ENCODE peak calls at places on chromosomes 13 and 19, in five cellular contexts. X is colonic mucosa, O is A549, V is psoas muscle, F is fibroblast of mammary gland. H is an unnamed sample.

GRCh38 chr13:30731658-30732390 is 3.5 kb upstream of the ALOX5AP start:
- DNase-seq in X (no peak), O (no peak), V (no peak), F (no peak), H (no peak)

GRCh38 chr13:105940882-105941281 is 594.6 kb downstream of the EFNB2 start:
- DNase-seq in X (no peak), O (no peak), V (no peak), F (peak), H (no peak)

GRCh38 chr19:55640043-55640576 is 692 bp upstream of the ZNF580 start:
- DNase-seq in X (peak), O (peak), V (peak), F (peak), H (no peak)

GRCh38 chr13:91960947-91961346 is 562.5 kb downstream of the GPC5 start:
- DNase-seq in X (no peak), O (no peak), V (no peak), F (no peak), H (no peak)

GRCh38 chr19:16019691-16020448 is 56.4 kb upstream of the TPM4 start:
- DNase-seq in X (no peak), O (no peak), V (no peak), F (no peak), H (no peak)

GRCh38 chr13:50617134-50617721 is 226.3 kb downstream of the DLEU7 start:
- DNase-seq in X (peak), O (peak), V (no peak), F (peak), H (peak)

GRCh38 chr19:56617531-56617930 is 22.4 kb downstream of the ZNF71 start:
- DNase-seq in X (no peak), O (no peak), V (no peak), F (no peak), H (no peak)

GRCh38 chr13:29987340-29987739 is 136.9 kb upstream of the UBL3 start:
- DNase-seq in X (no peak), O (no peak), V (no peak), F (no peak), H (no peak)

GRCh38 chr13:47621931-47622330 is 379.1 kb downstream of the SUCLA2 start:
- DNase-seq in X (no peak), O (no peak), V (no peak), F (peak), H (no peak)

GRCh38 chr19:40217027-40217810 is 965 bp downstream of the TTC9B start:
- DNase-seq in X (peak), O (peak), V (peak), F (no peak), H (no peak)

GRCh38 chr19:45400192-45400591 is 4.7 kb downstream of the PPP1R13L start:
- DNase-seq in X (no peak), O (no peak), V (no peak), F (no peak), H (no peak)

GRCh38 chr13:36207672-36208071 is 6.7 kb downstream of the SOHLH2 start:
- DNase-seq in X (no peak), O (no peak), V (no peak), F (peak), H (no peak)

GRCh38 chr13:45101327-45102018 is 18.8 kb upstream of the GTF2F2 start:
- DNase-seq in X (no peak), O (no peak), V (no peak), F (no peak), H (no peak)

GRCh38 chr13:82717249-82717648 is 1165.0 kb downstream of the SLITRK1 start:
- DNase-seq in X (no peak), O (no peak), V (no peak), F (peak), H (no peak)

GRCh38 chr13:20462921-20463320 is 62.7 kb downstream of the CRYL1 start:
- DNase-seq in X (no peak), O (no peak), V (no peak), F (no peak), H (no peak)

GRCh38 chr13:32045537-32045936 is 14.0 kb downstream of the FRY start:
- DNase-seq in X (no peak), O (no peak), V (no peak), F (peak), H (no peak)

GRCh38 chr13:27666951-27667350 is 45.3 kb downstream of the POLR1D start:
- DNase-seq in X (no peak), O (no peak), V (no peak), F (no peak), H (no peak)

GRCh38 chr13:51494151-51494550 is 41.3 kb upstream of the INTS6 start:
- DNase-seq in X (no peak), O (no peak), V (no peak), F (peak), H (no peak)

GRCh38 chr19:49064768-49065611 is at the start of gene NTF4:
- DNase-seq in X (peak), O (no peak), V (peak), F (no peak), H (no peak)

GRCh38 chr13:51551446-51551845 is 32.8 kb upstream of the WDFY2 start:
- DNase-seq in X (no peak), O (no peak), V (no peak), F (no peak), H (no peak)

GRCh38 chr19:10510301-10510802 is 6.9 kb downstream of the S1PR5 start:
- DNase-seq in X (no peak), O (no peak), V (no peak), F (no peak), H (no peak)

GRCh38 chr19:58317481-58318072 is 9.2 kb upstream of the ZSCAN22 start:
- DNase-seq in X (no peak), O (peak), V (no peak), F (peak), H (no peak)

GRCh38 chr13:109209526-109209925 is 576.9 kb downstream of the IRS2 start:
- DNase-seq in X (no peak), O (no peak), V (no peak), F (no peak), H (no peak)

GRCh38 chr19:31261019-31261595 is 88.1 kb downstream of the TSHZ3 start:
- DNase-seq in X (peak), O (no peak), V (no peak), F (no peak), H (no peak)

GRCh38 chr19:31264379-31264778 is 84.9 kb downstream of the TSHZ3 start:
- DNase-seq in X (no peak), O (no peak), V (no peak), F (no peak), H (no peak)

GRCh38 chr19:31261651-31262331 is 87.4 kb downstream of the TSHZ3 start:
- DNase-seq in X (peak), O (no peak), V (no peak), F (no peak), H (no peak)

GRCh38 chr19:31263317-31263716 is 85.9 kb downstream of the TSHZ3 start:
- DNase-seq in X (no peak), O (no peak), V (no peak), F (no peak), H (no peak)

DNA sequence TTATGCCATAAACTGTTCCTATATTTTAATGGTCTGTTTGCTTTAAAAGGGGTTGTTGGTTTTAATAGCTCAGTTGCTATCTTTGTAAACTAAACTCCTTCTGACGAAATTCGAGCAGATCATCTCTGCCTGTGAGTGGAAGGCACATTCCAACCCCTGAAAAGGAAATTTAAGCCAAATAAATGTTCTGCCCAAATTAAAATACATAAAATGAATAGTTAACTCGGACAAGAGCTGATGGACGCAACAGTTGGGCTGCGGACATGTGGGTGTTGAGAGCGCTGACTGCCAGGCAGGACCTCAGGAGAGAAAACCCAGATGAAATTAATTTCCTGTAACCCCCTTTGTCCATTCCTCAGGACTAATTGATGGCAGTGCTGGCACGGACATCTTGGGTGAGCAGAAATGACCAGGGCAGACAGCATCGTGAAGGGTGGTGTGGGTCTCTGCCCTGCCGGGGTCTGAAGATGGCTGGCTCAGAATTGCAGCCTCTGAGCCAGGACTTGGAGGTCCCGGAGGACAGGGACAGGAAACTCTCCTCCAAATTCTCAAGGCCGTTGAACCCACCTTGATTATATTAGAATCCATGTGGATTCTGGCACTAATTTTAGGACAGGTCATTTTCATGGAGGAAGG is 86.4 kb downstream of the TSHZ3 start:
- DNase-seq in X (no peak), O (no peak), V (no peak), F (no peak), H (no peak)
- H3K4me3 ChIP-seq in X (no peak), O (no peak), V (no peak), F (no peak), H (no peak)

GRCh38 chr19:17420267-17420924 is 549 bp downstream of the MVB12A start:
- DNase-seq in X (peak), O (peak), V (peak), F (no peak), H (no peak)
- TF ChIP-seq CTCF in X (no peak), O (no peak), V (no peak), F (no peak), H (peak)

DNA sequence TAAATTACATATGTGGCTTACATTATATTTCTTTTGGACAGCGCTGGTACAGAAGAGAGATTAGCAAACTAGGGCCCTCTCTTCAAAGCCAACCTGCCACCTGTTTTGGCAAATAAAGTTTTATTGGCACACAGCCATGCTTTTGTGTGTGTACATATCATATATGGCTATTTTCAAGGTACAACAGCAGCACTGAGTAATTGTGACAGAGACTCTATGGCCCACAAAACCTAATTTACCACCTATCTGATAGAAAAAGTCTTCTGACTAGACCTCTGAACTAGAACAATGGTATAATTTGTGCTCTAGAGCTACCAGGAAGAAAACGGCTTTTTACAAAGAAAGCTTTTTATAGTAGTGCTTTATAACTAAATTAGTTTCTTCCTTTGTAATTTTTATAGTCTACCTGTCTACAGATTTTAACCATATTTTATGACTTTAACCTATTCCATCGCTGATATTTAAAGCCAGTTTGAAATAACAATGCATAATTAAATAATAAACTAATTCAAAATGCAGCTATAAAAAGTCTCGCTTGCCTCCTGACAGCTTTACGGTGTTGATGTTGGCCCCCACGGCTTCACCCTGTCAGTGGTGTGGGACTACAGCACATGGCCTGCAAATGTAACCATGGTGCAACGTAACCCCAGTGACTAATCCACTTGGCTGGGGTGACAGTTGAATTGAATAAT is 17.7 kb upstream of the DPY19L3 start:
- DNase-seq in X (peak), O (no peak), V (no peak), F (peak), H (no peak)
- H3K4me3 ChIP-seq in X (no peak), O (no peak), V (no peak), F (no peak), H (no peak)

GRCh38 chr19:31338069-31338767 is 11.0 kb downstream of the TSHZ3 start:
- DNase-seq in X (no peak), O (peak), V (peak), F (peak), H (no peak)
- TF ChIP-seq CTCF in X (peak), O (peak), V (peak), F (peak), H (peak)

DNA sequence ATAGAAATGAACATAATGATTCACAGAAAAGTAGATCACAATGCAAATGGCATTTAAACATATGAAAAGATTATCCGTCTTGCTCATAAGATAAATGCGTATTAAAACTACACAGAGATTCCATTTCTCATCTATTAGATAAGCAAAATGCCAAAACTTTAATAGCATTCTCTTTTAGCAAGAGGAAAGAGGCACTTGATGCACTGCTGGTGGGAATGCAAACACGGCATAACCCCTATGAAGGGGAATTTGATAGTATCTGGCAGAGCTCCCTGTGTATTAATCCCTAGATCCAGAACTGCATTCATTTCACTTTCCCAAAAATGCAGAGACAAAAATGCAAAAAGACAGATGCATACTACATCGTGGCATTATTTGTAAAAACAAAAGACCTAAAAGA is 193.5 kb upstream of the STARD13 start:
- DNase-seq in X (no peak), O (no peak), V (no peak), F (no peak), H (no peak)
- H3K4me3 ChIP-seq in X (no peak), O (no peak), V (no peak), F (no peak), H (no peak)

GRCh38 chr13:42219051-42219450 is 52.9 kb upstream of the AKAP11 start:
- DNase-seq in X (no peak), O (no peak), V (no peak), F (no peak), H (no peak)

GRCh38 chr13:42218576-42218975 is 53.4 kb upstream of the AKAP11 start:
- DNase-seq in X (no peak), O (no peak), V (no peak), F (no peak), H (no peak)

GRCh38 chr13:42214445-42214844 is 57.5 kb upstream of the AKAP11 start:
- DNase-seq in X (no peak), O (no peak), V (no peak), F (no peak), H (no peak)

GRCh38 chr13:42215578-42216421 is 56.2 kb upstream of the AKAP11 start:
- DNase-seq in X (peak), O (peak), V (no peak), F (peak), H (no peak)

GRCh38 chr13:42216422-42216735 is 55.6 kb upstream of the AKAP11 start:
- DNase-seq in X (no peak), O (no peak), V (no peak), F (no peak), H (no peak)
- TF ChIP-seq CTCF in X (no peak), O (no peak), V (no peak), F (no peak), H (no peak)

DNA sequence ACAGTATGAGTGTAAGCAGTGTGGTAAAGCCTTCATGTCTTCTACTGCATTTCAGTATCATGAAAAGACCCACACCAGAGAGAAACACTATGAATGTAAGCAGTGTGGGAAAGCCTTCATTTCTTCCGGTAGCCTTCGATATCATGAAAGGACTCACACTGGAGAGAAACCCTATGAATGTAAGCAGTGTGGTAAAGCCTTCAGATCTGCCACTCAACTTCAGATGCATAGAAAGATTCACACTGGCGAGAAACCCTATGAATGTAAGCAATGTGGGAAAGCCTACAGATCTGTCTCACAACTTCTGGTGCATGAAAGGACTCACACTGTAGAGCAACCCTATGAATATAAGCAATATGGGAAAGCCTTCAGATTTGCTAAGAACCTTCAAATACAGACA is 12.8 kb downstream of the ZNF844 start:
- DNase-seq in X (no peak), O (no peak), V (no peak), F (no peak), H (no peak)
- H3K4me3 ChIP-seq in X (no peak), O (no peak), V (no peak), F (no peak), H (no peak)

H was measured in AG04449.